ENCODE peak calls at places on chromosomes 7 and 10, in eight cellular contexts. B is esophagus squamous epithelium, Y is spleen, M is tibial nerve, D is Peyer's patch, L is transverse colon, O is HL-60, E is uterus. N is an unnamed sample. For H3K27me3, the result is how much of the 10 kb centered on the place peaks cover.

GRCh38 chr10:7152982-7153381 is 257.9 kb downstream of the SFMBT2 start:
- DNase-seq in B (no peak), Y (no peak), M (no peak), D (no peak), L (no peak), O (no peak), E (no peak), N (no peak)

GRCh38 chr10:5951167-5951711 is 26.1 kb downstream of the IL15RA start:
- DNase-seq in B (no peak), Y (no peak), M (no peak), D (no peak), L (no peak), O (peak), E (peak), N (peak)

GRCh38 chr10:101643546-101643945 is 51.4 kb downstream of the FBXW4 start:
- DNase-seq in B (no peak), Y (no peak), M (no peak), D (no peak), L (no peak), O (no peak), E (no peak), N (no peak)

GRCh38 chr10:77592510-77592909 is 45.1 kb downstream of the KCNMA1 start:
- DNase-seq in B (no peak), Y (no peak), M (no peak), D (no peak), L (no peak), O (no peak), E (no peak), N (no peak)

GRCh38 chr7:25792586-25792985 is 359.4 kb upstream of the NFE2L3 start:
- DNase-seq in B (no peak), Y (no peak), M (no peak), D (no peak), L (no peak), O (peak), E (no peak), N (no peak)

GRCh38 chr10:77245953-77246352 is 391.7 kb downstream of the KCNMA1 start:
- DNase-seq in B (no peak), Y (no peak), M (no peak), D (no peak), L (no peak), O (peak), E (peak), N (no peak)

GRCh38 chr7:113831509-113831908 is 87.3 kb downstream of the PPP1R3A start:
- DNase-seq in B (no peak), Y (no peak), M (no peak), D (no peak), L (no peak), O (no peak), E (no peak), N (no peak)

GRCh38 chr7:46545790-46546189 is 624.7 kb upstream of the IGFBP3 start:
- DNase-seq in B (no peak), Y (no peak), M (no peak), D (no peak), L (no peak), O (no peak), E (no peak), N (no peak)

GRCh38 chr7:2417981-2418481 is 14.6 kb downstream of the CHST12 start:
- DNase-seq in B (no peak), Y (no peak), M (no peak), D (no peak), L (no peak), O (no peak), E (no peak), N (no peak)

GRCh38 chr7:4911111-4911828 is 27.8 kb upstream of the RADIL start:
- DNase-seq in B (no peak), Y (no peak), M (no peak), D (no peak), L (no peak), O (no peak), E (no peak), N (no peak)

DNA sequence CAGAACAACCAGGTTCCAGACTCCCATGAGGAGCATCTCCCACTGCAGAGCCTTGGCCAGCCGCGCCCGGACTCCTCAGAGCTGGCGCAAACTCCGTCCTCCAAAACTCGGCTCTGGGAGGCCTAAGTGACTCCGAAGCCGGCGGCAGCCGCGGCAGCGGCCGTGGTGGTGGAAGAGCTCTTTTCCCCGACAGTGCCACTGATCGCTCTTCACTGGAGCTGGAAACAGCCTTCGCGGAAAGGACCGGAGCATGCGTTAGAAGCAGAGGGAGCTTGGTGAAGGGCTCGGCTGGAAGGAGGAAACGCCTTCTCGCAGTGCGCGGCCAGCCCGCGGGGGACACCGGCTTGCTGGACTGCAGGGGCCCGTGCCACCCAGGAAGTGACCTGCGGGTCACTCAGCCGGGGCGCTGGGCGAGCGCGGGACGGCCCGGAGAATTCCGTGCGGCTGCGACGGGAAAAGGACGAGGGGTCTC is 5.0 kb upstream of the HOXA13 start:
- DNase-seq in B (no peak), Y (peak), M (no peak), D (no peak), L (no peak), O (no peak), E (no peak), N (peak)
- H3K4me3 ChIP-seq in B (no peak), Y (no peak), M (peak), D (no peak), L (peak), O (no peak), E (no peak), N (no peak)

GRCh38 chr7:19928247-19928646 is 154.8 kb upstream of the TMEM196 start:
- DNase-seq in B (no peak), Y (no peak), M (no peak), D (no peak), L (no peak), O (no peak), E (no peak), N (no peak)
- H3K27me3 ChIP-seq in B (under half), Y (under half), M (under half), D (under half), L (under half), O (under half), E (under half), N (under half)

GRCh38 chr7:28091190-28091589 is 89.4 kb downstream of the JAZF1 start:
- DNase-seq in B (no peak), Y (no peak), M (no peak), D (no peak), L (no peak), O (no peak), E (no peak), N (no peak)

GRCh38 chr7:28093617-28094232 is 86.9 kb downstream of the JAZF1 start:
- DNase-seq in B (no peak), Y (peak), M (peak), D (peak), L (peak), O (peak), E (peak), N (peak)

GRCh38 chr7:28096713-28097112 is 83.9 kb downstream of the JAZF1 start:
- DNase-seq in B (no peak), Y (no peak), M (no peak), D (peak), L (peak), O (peak), E (peak), N (no peak)
- H3K27ac ChIP-seq in B (no peak), Y (no peak), M (no peak), D (no peak), L (no peak), O (no peak), E (peak), N (no peak)

GRCh38 chr10:78627254-78627795 is 441.4 kb upstream of the ZMIZ1 start:
- DNase-seq in B (no peak), Y (no peak), M (no peak), D (no peak), L (no peak), O (no peak), E (no peak), N (no peak)
- H3K4me3 ChIP-seq in B (no peak), Y (no peak), M (no peak), D (no peak), L (no peak), O (no peak), E (no peak), N (no peak)

GRCh38 chr7:76241141-76241540 is 39.4 kb downstream of the SRRM3 start:
- DNase-seq in B (no peak), Y (no peak), M (no peak), D (no peak), L (no peak), O (no peak), E (no peak), N (no peak)
- H3K27me3 ChIP-seq in B (under half), Y (under half), M (under half), D (under half), L (under half), O (under half), E (under half), N (under half)

DNA sequence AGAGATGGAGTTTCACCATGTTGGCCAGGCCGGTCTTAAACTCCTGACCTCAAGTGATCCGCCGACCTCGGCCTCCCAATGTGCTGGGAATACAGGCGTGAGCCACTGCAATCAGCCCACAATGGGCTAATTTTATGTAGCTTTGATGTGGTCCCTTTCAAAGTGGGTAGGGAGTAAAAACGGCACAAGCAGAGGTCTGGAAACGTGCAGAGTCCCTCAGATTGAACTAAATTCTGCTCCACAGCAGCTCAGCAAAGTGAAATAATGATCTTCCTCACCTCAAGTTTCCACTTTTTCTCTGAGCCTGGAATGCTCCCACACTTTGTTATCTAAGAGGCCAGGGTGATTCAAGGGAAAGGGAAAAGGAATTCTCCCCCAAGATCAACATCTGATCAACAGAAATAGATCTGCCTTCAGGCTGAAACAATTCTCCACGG is 6.1 kb downstream of the CCDC3 start:
- DNase-seq in B (no peak), Y (no peak), M (no peak), D (no peak), L (no peak), O (no peak), E (no peak), N (no peak)
- H3K27ac ChIP-seq in B (peak), Y (no peak), M (peak), D (no peak), L (no peak), O (no peak), E (no peak), N (no peak)

GRCh38 chr10:18140957-18141888 is 999 bp downstream of the CACNB2 start:
- DNase-seq in B (no peak), Y (no peak), M (no peak), D (no peak), L (peak), O (no peak), E (peak), N (no peak)

GRCh38 chr10:18145652-18146051 is 5.4 kb downstream of the CACNB2 start:
- DNase-seq in B (no peak), Y (no peak), M (no peak), D (no peak), L (no peak), O (no peak), E (peak), N (no peak)

GRCh38 chr10:18144928-18145327 is 4.7 kb downstream of the CACNB2 start:
- DNase-seq in B (no peak), Y (no peak), M (no peak), D (no peak), L (peak), O (no peak), E (peak), N (no peak)

GRCh38 chr10:18140149-18140956 is at the start of gene CACNB2:
- DNase-seq in B (no peak), Y (no peak), M (no peak), D (no peak), L (peak), O (no peak), E (peak), N (peak)

DNA sequence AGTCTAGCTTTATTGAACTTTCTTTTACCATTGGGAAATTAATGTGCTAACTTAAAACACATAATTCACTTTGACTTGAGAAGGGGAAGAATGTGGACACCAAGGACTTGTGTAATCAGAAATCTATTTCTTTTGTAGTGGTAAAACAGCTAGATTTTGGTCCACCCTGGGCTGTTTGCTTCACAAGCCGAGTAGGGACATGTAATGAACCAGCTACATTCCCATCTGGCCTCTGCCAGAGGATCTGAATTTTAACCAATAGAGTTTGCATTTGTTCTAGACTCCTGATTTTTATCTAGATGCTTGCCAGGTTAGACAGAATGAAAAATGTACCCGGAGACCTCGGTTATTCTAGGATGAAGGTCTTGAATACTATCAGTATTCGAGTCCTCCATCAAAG is 1.9 kb downstream of the CACNB2 start:
- DNase-seq in B (no peak), Y (no peak), M (no peak), D (no peak), L (no peak), O (no peak), E (no peak), N (no peak)
- H3K4me3 ChIP-seq in B (peak), Y (no peak), M (no peak), D (peak), L (peak), O (no peak), E (no peak), N (peak)